ENCODE peak calls at places on chromosomes 4 and X, in four cellular contexts. I is HepG2, F is K562, Z is A549. W is an unnamed sample.

GRCh38 chr4:21013501-21013900 is 313.2 kb downstream of the PACRGL start:
- DNase-seq in Z (no peak), F (no peak), I (no peak), W (no peak)

GRCh38 chrX:22686138-22686541 is 313.6 kb upstream of the DDX53 start:
- DNase-seq in I (no peak), F (no peak), Z (no peak), W (peak; percentile 4)

GRCh38 chr4:137274404-137274803 is 257.9 kb downstream of the PCDH18 start:
- DNase-seq in Z (no peak), I (no peak), F (no peak), W (no peak)

GRCh38 chr4:41935652-41936021 is 408 bp downstream of the TMEM33 start:
- DNase-seq in Z (peak; percentile 16), I (peak; percentile 63), F (peak; percentile 33), W (peak; percentile 64)

GRCh38 chrX:85505801-85506200 is 126.3 kb upstream of the POF1B start:
- DNase-seq in Z (no peak), I (no peak), F (no peak), W (no peak)

GRCh38 chr4:25816591-25817058 is 46.2 kb downstream of the SEL1L3 start:
- DNase-seq in Z (no peak), I (no peak), F (no peak), W (no peak)

GRCh38 chrX:13791559-13791958 is 25.3 kb downstream of the GPM6B start:
- DNase-seq in F (no peak), Z (no peak), I (no peak), W (no peak)

GRCh38 chr4:15495621-15496020 is 25.9 kb downstream of the CC2D2A start:
- DNase-seq in Z (no peak), F (no peak), I (no peak), W (no peak)

GRCh38 chr4:137749466-137749865 is 217.2 kb upstream of the PCDH18 start:
- DNase-seq in Z (no peak), F (no peak), I (no peak), W (no peak)

GRCh38 chr4:166078956-166079355 is 205.9 kb downstream of the TLL1 start:
- DNase-seq in F (no peak), Z (no peak), I (no peak), W (peak; percentile 3)

GRCh38 chr4:104465201-104465600 is 29.5 kb downstream of the CXXC4 start:
- DNase-seq in F (no peak), Z (no peak), I (no peak), W (no peak)

GRCh38 chr4:100147198-100147597 is 43.1 kb downstream of the DDIT4L start:
- DNase-seq in F (no peak), Z (no peak), I (no peak), W (no peak)

GRCh38 chr4:143397887-143398286 is 61.2 kb downstream of the GAB1 start:
- DNase-seq in Z (no peak), F (no peak), I (no peak), W (no peak)

GRCh38 chrX:124842205-124842604 is 477.5 kb upstream of the TEX13C start:
- DNase-seq in I (no peak), F (no peak), Z (no peak), W (no peak)

GRCh38 chr4:3851211-3851610 is 85.0 kb downstream of the ADRA2C start:
- DNase-seq in Z (no peak), F (no peak), I (no peak), W (no peak)

GRCh38 chr4:147498031-147498700 is 17.3 kb downstream of the EDNRA start:
- DNase-seq in Z (no peak), F (no peak), I (no peak), W (no peak)

GRCh38 chr4:6746721-6747689 is 31.0 kb downstream of the BLOC1S4 start:
- DNase-seq in I (no peak), Z (peak; percentile 79), F (no peak), W (no peak)

GRCh38 chrX:72254835-72255234 is 16.0 kb upstream of the ERCC6L start:
- DNase-seq in F (no peak), Z (no peak), I (no peak), W (no peak)

GRCh38 chr4:150960818-150961217 is 54.3 kb downstream of the LRBA start:
- DNase-seq in Z (peak; percentile 53), I (peak; percentile 35), F (peak; percentile 59), W (peak; percentile 34)

GRCh38 chrX:68139791-68140190 is 293.5 kb downstream of the OPHN1 start:
- DNase-seq in Z (no peak), I (no peak), F (no peak), W (no peak)

GRCh38 chr4:14410469-14410868 is 591.8 kb upstream of the CPEB2 start:
- DNase-seq in Z (peak; percentile 9), I (no peak), F (no peak), W (no peak)

GRCh38 chr4:39042365-39042764 is 10.2 kb upstream of the TMEM156 start:
- DNase-seq in F (no peak), I (peak; percentile 18), Z (peak; percentile 10), W (no peak)

GRCh38 chr4:78020677-78021076 is 36.4 kb upstream of the FRAS1 start:
- DNase-seq in Z (no peak), F (no peak), I (peak; percentile 36), W (no peak)

GRCh38 chr4:7421356-7422097 is 13.2 kb downstream of the PSAPL1 start:
- DNase-seq in F (no peak), Z (no peak), I (no peak), W (no peak)

GRCh38 chr4:140756292-140757219 is at the start of gene TBC1D9:
- DNase-seq in F (no peak), Z (peak; percentile 77), I (peak; percentile 68), W (peak; percentile 12)

GRCh38 chrX:24646745-24647182 is 383 bp downstream of the PCYT1B start:
- DNase-seq in I (no peak), F (no peak), Z (no peak), W (peak; percentile 6)
- TF ChIP-seq MYC in I (no peak), F (no peak), Z (no peak), W (no peak)

DNA sequence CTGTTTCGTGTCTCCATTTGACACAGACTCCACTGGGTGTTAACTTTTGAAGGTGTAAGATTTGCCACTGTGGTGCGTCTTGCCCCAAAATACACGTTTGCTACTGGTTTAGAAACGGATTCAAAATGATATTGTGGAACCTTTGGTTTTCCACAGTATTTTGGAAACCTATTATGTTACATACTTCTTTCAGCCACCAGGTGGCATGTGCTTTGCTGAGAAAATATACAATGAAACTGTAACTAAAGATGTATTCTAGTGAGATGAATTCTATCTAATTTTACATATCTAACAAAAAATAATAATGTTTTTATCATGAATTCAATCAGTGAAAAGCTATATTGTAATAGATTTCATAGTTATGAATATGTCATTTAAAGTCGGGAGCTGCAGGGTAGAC is 28.4 kb upstream of the SLITRK4 start:
- DNase-seq in Z (peak; percentile 7), F (peak; percentile 3), I (no peak), W (peak; percentile 12)
- TF ChIP-seq MYC in Z (no peak), F (no peak), I (no peak), W (no peak)

DNA sequence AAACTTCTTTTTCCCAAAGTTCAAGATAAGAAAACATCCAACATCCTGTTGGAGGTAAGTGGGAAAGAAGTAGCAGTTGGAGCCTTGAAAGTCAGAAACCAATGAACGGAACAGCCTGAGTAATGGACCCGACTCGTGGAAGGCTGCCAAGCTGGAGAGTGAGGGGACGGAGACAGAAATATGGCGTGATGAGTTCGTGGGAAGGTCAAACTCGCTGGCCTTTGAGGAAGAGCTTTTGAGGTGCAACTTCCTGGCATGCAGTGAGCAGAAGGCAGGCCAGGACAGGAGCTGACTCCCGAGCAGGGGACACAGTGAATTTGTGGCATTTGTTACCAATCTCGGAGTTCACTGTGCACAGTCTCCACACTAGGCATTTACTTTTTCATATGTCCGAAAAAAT is 1.0 kb upstream of the TRIML1 start:
- DNase-seq in Z (no peak), F (no peak), I (no peak), W (no peak)
- TF ChIP-seq MYC in Z (no peak), F (no peak), I (no peak), W (no peak)

GRCh38 chrX:38318196-38318595 is 9.1 kb downstream of the RPGR start:
- DNase-seq in Z (no peak), I (no peak), F (no peak), W (peak; percentile 87)

GRCh38 chrX:38315186-38315585 is 12.1 kb downstream of the RPGR start:
- DNase-seq in F (no peak), Z (no peak), I (no peak), W (no peak)

GRCh38 chrX:38311743-38312142 is 15.6 kb downstream of the RPGR start:
- DNase-seq in Z (no peak), I (no peak), F (no peak), W (no peak)

GRCh38 chrX:38313190-38313589 is 14.1 kb downstream of the RPGR start:
- DNase-seq in Z (no peak), F (no peak), I (no peak), W (no peak)

DNA sequence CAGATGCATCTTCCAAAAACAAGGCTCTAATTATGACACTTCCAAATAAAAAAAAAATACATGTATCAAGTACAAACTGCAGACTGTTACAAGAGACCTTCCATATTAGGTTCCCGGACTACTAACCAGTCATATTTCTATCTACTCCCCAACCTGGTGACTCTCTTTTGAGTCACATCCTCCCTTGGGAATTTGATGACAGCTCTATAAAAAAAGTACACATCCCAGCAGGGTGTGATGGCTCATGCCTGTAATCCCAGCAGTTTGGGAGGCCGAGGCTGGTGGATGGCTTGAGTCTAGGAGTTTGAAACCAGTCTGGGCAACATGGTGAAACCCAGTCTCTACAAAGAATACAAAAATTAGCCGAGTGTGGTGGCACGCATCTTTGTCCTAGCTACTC is 14.9 kb downstream of the RPGR start:
- DNase-seq in Z (peak; percentile 40), F (no peak), I (no peak), W (peak; percentile 75)
- TF ChIP-seq MYC in Z (no peak), F (no peak), I (no peak), W (no peak)

GRCh38 chr4:73676136-73676535 is 55.9 kb upstream of the RASSF6 start:
- DNase-seq in Z (no peak), I (no peak), F (no peak), W (no peak)
- TF ChIP-seq MYC in Z (no peak), I (no peak), F (no peak), W (no peak)

DNA sequence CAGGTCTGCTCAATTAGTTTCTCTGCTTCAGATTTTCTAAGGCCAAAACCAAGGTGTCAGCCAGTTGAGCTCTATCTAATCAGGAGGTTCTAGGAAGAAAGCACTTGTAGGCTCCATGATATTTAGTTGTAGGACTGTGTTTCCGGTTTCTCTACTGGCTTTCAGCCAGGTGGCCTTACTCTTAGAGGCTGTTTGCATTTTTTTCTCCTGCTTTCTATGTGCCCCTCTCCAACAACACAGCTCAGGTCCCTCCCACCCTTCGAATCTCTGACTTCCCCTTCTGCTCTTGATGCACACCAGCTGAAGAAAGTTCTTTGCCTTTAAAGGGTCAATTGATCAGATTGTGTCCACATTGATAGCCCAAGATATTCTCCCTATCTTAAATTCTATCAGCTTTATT is 245.2 kb downstream of the RAB28 start:
- DNase-seq in F (no peak), I (no peak), Z (no peak), W (no peak)
- TF ChIP-seq MYC in F (no peak), I (no peak), Z (no peak), W (no peak)

GRCh38 chr4:107279729-107280128 is 243.6 kb upstream of the DKK2 start:
- DNase-seq in Z (peak; percentile 16), I (peak; percentile 23), F (no peak), W (no peak)

GRCh38 chr4:107278791-107279481 is 242.8 kb upstream of the DKK2 start:
- DNase-seq in F (no peak), Z (no peak), I (peak; percentile 1), W (no peak)

GRCh38 chr4:107270614-107271013 is 234.5 kb upstream of the DKK2 start:
- DNase-seq in I (no peak), Z (no peak), F (no peak), W (no peak)

GRCh38 chr4:107275192-107275591 is 239.1 kb upstream of the DKK2 start:
- DNase-seq in I (no peak), Z (no peak), F (no peak), W (no peak)

GRCh38 chr4:107276052-107276451 is 239.9 kb upstream of the DKK2 start:
- DNase-seq in Z (no peak), F (no peak), I (no peak), W (no peak)
- TF ChIP-seq MYC in Z (no peak), F (no peak), I (no peak), W (no peak)

W was measured in NB4.